ENCODE peak calls at places on chromosome 7, in eight cellular contexts. One of them, this sample, is unnamed.

GRCh38 chr7:135508853-135509588 is 881 bp downstream of the CNOT4 start:
- DNase-seq in stomach: no peak
- DNase-seq in NCI-H1092: no peak
- DNase-seq in NCI-H2171 treated with DMSO at 0.1 percent for 48 hours: peak
- DNase-seq in AG09309: no peak
- DNase-seq in T-helper 2 cell: peak
- DNase-seq in NCI-H2081: peak
- DNase-seq in activated T-cell treated with anti-CD3 and anti-CD28 coated beads for 1 hour: peak
- DNase-seq in this sample: no peak

GRCh38 chr7:33040803-33041516 is 21.6 kb downstream of the NT5C3A start:
- DNase-seq in stomach: peak
- DNase-seq in NCI-H1092: no peak
- DNase-seq in NCI-H2171 treated with DMSO at 0.1 percent for 48 hours: no peak
- DNase-seq in AG09309: no peak
- DNase-seq in T-helper 2 cell: peak
- DNase-seq in NCI-H2081: no peak
- DNase-seq in activated T-cell treated with anti-CD3 and anti-CD28 coated beads for 1 hour: peak
- DNase-seq in this sample: peak

GRCh38 chr7:112930787-112931186 is 140.6 kb upstream of the TMEM168 start:
- DNase-seq in stomach: no peak
- DNase-seq in NCI-H1092: no peak
- DNase-seq in NCI-H2171 treated with DMSO at 0.1 percent for 48 hours: no peak
- DNase-seq in AG09309: peak
- DNase-seq in T-helper 2 cell: no peak
- DNase-seq in NCI-H2081: no peak
- DNase-seq in activated T-cell treated with anti-CD3 and anti-CD28 coated beads for 1 hour: no peak
- DNase-seq in this sample: no peak

GRCh38 chr7:2309889-2310331 is 4.3 kb downstream of the SNX8 start:
- DNase-seq in stomach: no peak
- DNase-seq in NCI-H1092: no peak
- DNase-seq in NCI-H2171 treated with DMSO at 0.1 percent for 48 hours: no peak
- DNase-seq in AG09309: no peak
- DNase-seq in T-helper 2 cell: no peak
- DNase-seq in NCI-H2081: no peak
- DNase-seq in activated T-cell treated with anti-CD3 and anti-CD28 coated beads for 1 hour: no peak
- DNase-seq in this sample: no peak

GRCh38 chr7:155450828-155451521 is 7.0 kb upstream of the EN2 start:
- DNase-seq in stomach: no peak
- DNase-seq in NCI-H1092: no peak
- DNase-seq in NCI-H2171 treated with DMSO at 0.1 percent for 48 hours: no peak
- DNase-seq in AG09309: no peak
- DNase-seq in T-helper 2 cell: no peak
- DNase-seq in NCI-H2081: no peak
- DNase-seq in activated T-cell treated with anti-CD3 and anti-CD28 coated beads for 1 hour: no peak
- DNase-seq in this sample: no peak

GRCh38 chr7:17181482-17181881 is 117.0 kb upstream of the AHR start:
- DNase-seq in stomach: no peak
- DNase-seq in NCI-H1092: no peak
- DNase-seq in NCI-H2171 treated with DMSO at 0.1 percent for 48 hours: no peak
- DNase-seq in AG09309: no peak
- DNase-seq in T-helper 2 cell: no peak
- DNase-seq in NCI-H2081: no peak
- DNase-seq in activated T-cell treated with anti-CD3 and anti-CD28 coated beads for 1 hour: no peak
- DNase-seq in this sample: no peak

GRCh38 chr7:29039747-29040569 is 81.8 kb upstream of the TRIL start:
- DNase-seq in stomach: no peak
- DNase-seq in NCI-H1092: no peak
- DNase-seq in NCI-H2171 treated with DMSO at 0.1 percent for 48 hours: no peak
- DNase-seq in AG09309: no peak
- DNase-seq in T-helper 2 cell: no peak
- DNase-seq in NCI-H2081: no peak
- DNase-seq in activated T-cell treated with anti-CD3 and anti-CD28 coated beads for 1 hour: no peak
- DNase-seq in this sample: no peak

GRCh38 chr7:36604801-36605200 is 119.5 kb downstream of the AOAH start:
- DNase-seq in stomach: no peak
- DNase-seq in NCI-H1092: no peak
- DNase-seq in NCI-H2171 treated with DMSO at 0.1 percent for 48 hours: no peak
- DNase-seq in AG09309: no peak
- DNase-seq in T-helper 2 cell: no peak
- DNase-seq in NCI-H2081: no peak
- DNase-seq in activated T-cell treated with anti-CD3 and anti-CD28 coated beads for 1 hour: no peak
- DNase-seq in this sample: no peak

GRCh38 chr7:154532771-154533170 is 470.2 kb downstream of the PAXIP1 start:
- DNase-seq in stomach: no peak
- DNase-seq in NCI-H1092: no peak
- DNase-seq in NCI-H2171 treated with DMSO at 0.1 percent for 48 hours: no peak
- DNase-seq in AG09309: no peak
- DNase-seq in T-helper 2 cell: no peak
- DNase-seq in NCI-H2081: no peak
- DNase-seq in activated T-cell treated with anti-CD3 and anti-CD28 coated beads for 1 hour: no peak
- DNase-seq in this sample: no peak

GRCh38 chr7:85474234-85474633 is 287.4 kb upstream of the SEMA3D start:
- DNase-seq in stomach: no peak
- DNase-seq in NCI-H1092: no peak
- DNase-seq in NCI-H2171 treated with DMSO at 0.1 percent for 48 hours: no peak
- DNase-seq in AG09309: no peak
- DNase-seq in T-helper 2 cell: no peak
- DNase-seq in NCI-H2081: no peak
- DNase-seq in activated T-cell treated with anti-CD3 and anti-CD28 coated beads for 1 hour: no peak
- DNase-seq in this sample: no peak

GRCh38 chr7:2659556-2660358 is 28.0 kb downstream of the TTYH3 start:
- DNase-seq in stomach: no peak
- DNase-seq in NCI-H1092: no peak
- DNase-seq in NCI-H2171 treated with DMSO at 0.1 percent for 48 hours: no peak
- DNase-seq in AG09309: no peak
- DNase-seq in T-helper 2 cell: no peak
- DNase-seq in NCI-H2081: no peak
- DNase-seq in activated T-cell treated with anti-CD3 and anti-CD28 coated beads for 1 hour: no peak
- DNase-seq in this sample: no peak

GRCh38 chr7:16318989-16319915 is 102.1 kb downstream of the CRPPA start:
- DNase-seq in stomach: no peak
- DNase-seq in NCI-H1092: no peak
- DNase-seq in NCI-H2171 treated with DMSO at 0.1 percent for 48 hours: no peak
- DNase-seq in AG09309: no peak
- DNase-seq in T-helper 2 cell: no peak
- DNase-seq in NCI-H2081: no peak
- DNase-seq in activated T-cell treated with anti-CD3 and anti-CD28 coated beads for 1 hour: no peak
- DNase-seq in this sample: no peak

GRCh38 chr7:115940462-115941060 is 90.0 kb downstream of the TFEC start:
- DNase-seq in stomach: no peak
- DNase-seq in NCI-H1092: no peak
- DNase-seq in NCI-H2171 treated with DMSO at 0.1 percent for 48 hours: no peak
- DNase-seq in AG09309: no peak
- DNase-seq in T-helper 2 cell: no peak
- DNase-seq in NCI-H2081: no peak
- DNase-seq in activated T-cell treated with anti-CD3 and anti-CD28 coated beads for 1 hour: no peak
- DNase-seq in this sample: no peak

GRCh38 chr7:28505014-28505413 is 92.7 kb downstream of the CREB5 start:
- DNase-seq in stomach: no peak
- DNase-seq in NCI-H1092: no peak
- DNase-seq in NCI-H2171 treated with DMSO at 0.1 percent for 48 hours: no peak
- DNase-seq in AG09309: no peak
- DNase-seq in T-helper 2 cell: no peak
- DNase-seq in NCI-H2081: no peak
- DNase-seq in activated T-cell treated with anti-CD3 and anti-CD28 coated beads for 1 hour: no peak
- DNase-seq in this sample: no peak

GRCh38 chr7:87178320-87178719 is 26.1 kb downstream of the DMTF1 start:
- DNase-seq in stomach: no peak
- DNase-seq in NCI-H1092: no peak
- DNase-seq in NCI-H2171 treated with DMSO at 0.1 percent for 48 hours: no peak
- DNase-seq in AG09309: no peak
- DNase-seq in T-helper 2 cell: no peak
- DNase-seq in NCI-H2081: no peak
- DNase-seq in activated T-cell treated with anti-CD3 and anti-CD28 coated beads for 1 hour: no peak
- DNase-seq in this sample: no peak

GRCh38 chr7:33099154-33099940 is 9.9 kb downstream of the RP9 start:
- DNase-seq in stomach: no peak
- DNase-seq in NCI-H1092: no peak
- DNase-seq in NCI-H2171 treated with DMSO at 0.1 percent for 48 hours: no peak
- DNase-seq in AG09309: no peak
- DNase-seq in T-helper 2 cell: no peak
- DNase-seq in NCI-H2081: no peak
- DNase-seq in activated T-cell treated with anti-CD3 and anti-CD28 coated beads for 1 hour: no peak
- DNase-seq in this sample: no peak

GRCh38 chr7:137592232-137592896 is 248.8 kb upstream of the PTN start:
- DNase-seq in stomach: no peak
- DNase-seq in NCI-H1092: peak
- DNase-seq in NCI-H2171 treated with DMSO at 0.1 percent for 48 hours: peak
- DNase-seq in AG09309: peak
- DNase-seq in T-helper 2 cell: no peak
- DNase-seq in NCI-H2081: peak
- DNase-seq in activated T-cell treated with anti-CD3 and anti-CD28 coated beads for 1 hour: no peak
- DNase-seq in this sample: no peak

GRCh38 chr7:5694221-5694754 is 87.2 kb downstream of the RNF216 start:
- DNase-seq in stomach: no peak
- DNase-seq in NCI-H1092: no peak
- DNase-seq in NCI-H2171 treated with DMSO at 0.1 percent for 48 hours: no peak
- DNase-seq in AG09309: peak
- DNase-seq in T-helper 2 cell: no peak
- DNase-seq in NCI-H2081: no peak
- DNase-seq in activated T-cell treated with anti-CD3 and anti-CD28 coated beads for 1 hour: no peak
- DNase-seq in this sample: no peak

GRCh38 chr7:128708824-128709223 is 30.3 kb upstream of the CALU start:
- DNase-seq in stomach: no peak
- DNase-seq in NCI-H1092: no peak
- DNase-seq in NCI-H2171 treated with DMSO at 0.1 percent for 48 hours: no peak
- DNase-seq in AG09309: no peak
- DNase-seq in T-helper 2 cell: no peak
- DNase-seq in NCI-H2081: no peak
- DNase-seq in activated T-cell treated with anti-CD3 and anti-CD28 coated beads for 1 hour: no peak
- DNase-seq in this sample: no peak

GRCh38 chr7:107332488-107333269 is 137.2 kb upstream of the GPR22 start:
- DNase-seq in stomach: no peak
- DNase-seq in NCI-H1092: no peak
- DNase-seq in NCI-H2171 treated with DMSO at 0.1 percent for 48 hours: no peak
- DNase-seq in AG09309: no peak
- DNase-seq in T-helper 2 cell: no peak
- DNase-seq in NCI-H2081: no peak
- DNase-seq in activated T-cell treated with anti-CD3 and anti-CD28 coated beads for 1 hour: no peak
- DNase-seq in this sample: no peak

GRCh38 chr7:81501220-81501619 is 268.6 kb downstream of the HGF start:
- DNase-seq in stomach: no peak
- DNase-seq in NCI-H1092: peak
- DNase-seq in NCI-H2171 treated with DMSO at 0.1 percent for 48 hours: peak
- DNase-seq in AG09309: no peak
- DNase-seq in T-helper 2 cell: no peak
- DNase-seq in NCI-H2081: no peak
- DNase-seq in activated T-cell treated with anti-CD3 and anti-CD28 coated beads for 1 hour: no peak
- DNase-seq in this sample: no peak

GRCh38 chr7:82335927-82336326 is 107.7 kb downstream of the CACNA2D1 start:
- DNase-seq in stomach: no peak
- DNase-seq in NCI-H1092: peak
- DNase-seq in NCI-H2171 treated with DMSO at 0.1 percent for 48 hours: peak
- DNase-seq in AG09309: no peak
- DNase-seq in T-helper 2 cell: no peak
- DNase-seq in NCI-H2081: peak
- DNase-seq in activated T-cell treated with anti-CD3 and anti-CD28 coated beads for 1 hour: no peak
- DNase-seq in this sample: no peak

GRCh38 chr7:6530626-6531491 is 20.4 kb downstream of the GRID2IP start:
- DNase-seq in stomach: peak
- DNase-seq in NCI-H1092: no peak
- DNase-seq in NCI-H2171 treated with DMSO at 0.1 percent for 48 hours: peak
- DNase-seq in AG09309: no peak
- DNase-seq in T-helper 2 cell: peak
- DNase-seq in NCI-H2081: peak
- DNase-seq in activated T-cell treated with anti-CD3 and anti-CD28 coated beads for 1 hour: peak
- DNase-seq in this sample: peak

GRCh38 chr7:155001756-155002410 is 1.0 kb downstream of the PAXIP1 start:
- DNase-seq in stomach: no peak
- DNase-seq in NCI-H1092: no peak
- DNase-seq in NCI-H2171 treated with DMSO at 0.1 percent for 48 hours: no peak
- DNase-seq in AG09309: no peak
- DNase-seq in T-helper 2 cell: no peak
- DNase-seq in NCI-H2081: no peak
- DNase-seq in activated T-cell treated with anti-CD3 and anti-CD28 coated beads for 1 hour: no peak
- DNase-seq in this sample: no peak

GRCh38 chr7:134695321-134695860 is 48.7 kb downstream of the BPGM start:
- DNase-seq in stomach: no peak
- DNase-seq in NCI-H1092: no peak
- DNase-seq in NCI-H2171 treated with DMSO at 0.1 percent for 48 hours: no peak
- DNase-seq in AG09309: peak
- DNase-seq in T-helper 2 cell: no peak
- DNase-seq in NCI-H2081: no peak
- DNase-seq in activated T-cell treated with anti-CD3 and anti-CD28 coated beads for 1 hour: no peak
- DNase-seq in this sample: no peak

GRCh38 chr7:95758187-95758586 is 14.2 kb upstream of the DYNC1I1 start:
- DNase-seq in stomach: no peak
- DNase-seq in NCI-H1092: peak
- DNase-seq in NCI-H2171 treated with DMSO at 0.1 percent for 48 hours: peak
- DNase-seq in AG09309: no peak
- DNase-seq in T-helper 2 cell: no peak
- DNase-seq in NCI-H2081: peak
- DNase-seq in activated T-cell treated with anti-CD3 and anti-CD28 coated beads for 1 hour: no peak
- DNase-seq in this sample: no peak

GRCh38 chr7:139875821-139876241 is 46.8 kb downstream of the TBXAS1 start:
- DNase-seq in stomach: no peak
- DNase-seq in NCI-H1092: no peak
- DNase-seq in NCI-H2171 treated with DMSO at 0.1 percent for 48 hours: no peak
- DNase-seq in AG09309: no peak
- DNase-seq in T-helper 2 cell: no peak
- DNase-seq in NCI-H2081: no peak
- DNase-seq in activated T-cell treated with anti-CD3 and anti-CD28 coated beads for 1 hour: no peak
- DNase-seq in this sample: no peak

GRCh38 chr7:24932815-24933214 is 47.2 kb downstream of the OSBPL3 start:
- DNase-seq in stomach: no peak
- DNase-seq in NCI-H1092: no peak
- DNase-seq in NCI-H2171 treated with DMSO at 0.1 percent for 48 hours: no peak
- DNase-seq in AG09309: no peak
- DNase-seq in T-helper 2 cell: no peak
- DNase-seq in NCI-H2081: no peak
- DNase-seq in activated T-cell treated with anti-CD3 and anti-CD28 coated beads for 1 hour: no peak
- DNase-seq in this sample: no peak

GRCh38 chr7:12722720-12723241 is 35.3 kb downstream of the ARL4A start:
- DNase-seq in stomach: no peak
- DNase-seq in NCI-H1092: no peak
- DNase-seq in NCI-H2171 treated with DMSO at 0.1 percent for 48 hours: no peak
- DNase-seq in AG09309: no peak
- DNase-seq in T-helper 2 cell: no peak
- DNase-seq in NCI-H2081: no peak
- DNase-seq in activated T-cell treated with anti-CD3 and anti-CD28 coated beads for 1 hour: no peak
- DNase-seq in this sample: no peak

GRCh38 chr7:107643938-107644703 is 16.5 kb upstream of the SLC26A4 start:
- DNase-seq in stomach: no peak
- DNase-seq in NCI-H1092: no peak
- DNase-seq in NCI-H2171 treated with DMSO at 0.1 percent for 48 hours: no peak
- DNase-seq in AG09309: no peak
- DNase-seq in T-helper 2 cell: no peak
- DNase-seq in NCI-H2081: no peak
- DNase-seq in activated T-cell treated with anti-CD3 and anti-CD28 coated beads for 1 hour: no peak
- DNase-seq in this sample: no peak

GRCh38 chr7:141462958-141463357 is 88.3 kb upstream of the AGK start:
- DNase-seq in stomach: no peak
- DNase-seq in NCI-H1092: no peak
- DNase-seq in NCI-H2171 treated with DMSO at 0.1 percent for 48 hours: no peak
- DNase-seq in AG09309: no peak
- DNase-seq in T-helper 2 cell: no peak
- DNase-seq in NCI-H2081: no peak
- DNase-seq in activated T-cell treated with anti-CD3 and anti-CD28 coated beads for 1 hour: no peak
- DNase-seq in this sample: no peak

GRCh38 chr7:55448526-55448925 is 83.4 kb downstream of the LANCL2 start:
- DNase-seq in stomach: no peak
- DNase-seq in NCI-H1092: no peak
- DNase-seq in NCI-H2171 treated with DMSO at 0.1 percent for 48 hours: no peak
- DNase-seq in AG09309: no peak
- DNase-seq in T-helper 2 cell: no peak
- DNase-seq in NCI-H2081: no peak
- DNase-seq in activated T-cell treated with anti-CD3 and anti-CD28 coated beads for 1 hour: no peak
- DNase-seq in this sample: no peak

GRCh38 chr7:31051598-31052503 is at the start of gene ADCYAP1R1:
- DNase-seq in stomach: no peak
- DNase-seq in NCI-H1092: peak
- DNase-seq in NCI-H2171 treated with DMSO at 0.1 percent for 48 hours: peak
- DNase-seq in AG09309: no peak
- DNase-seq in T-helper 2 cell: no peak
- DNase-seq in NCI-H2081: peak
- DNase-seq in activated T-cell treated with anti-CD3 and anti-CD28 coated beads for 1 hour: no peak
- DNase-seq in this sample: no peak

GRCh38 chr7:114081606-114082425 is 163.0 kb upstream of the PPP1R3A start:
- DNase-seq in stomach: no peak
- DNase-seq in NCI-H1092: peak
- DNase-seq in NCI-H2171 treated with DMSO at 0.1 percent for 48 hours: peak
- DNase-seq in AG09309: peak
- DNase-seq in T-helper 2 cell: no peak
- DNase-seq in NCI-H2081: peak
- DNase-seq in activated T-cell treated with anti-CD3 and anti-CD28 coated beads for 1 hour: no peak
- DNase-seq in this sample: no peak

This sample was measured in T-helper 9 cell.